ENCODE peak calls at places on chromosomes 3 and 15, in eight cellular contexts. C, J, T, A, R, B, W and F are unnamed samples.

GRCh38 chr3:186413615-186414415 is 51.8 kb upstream of the DGKG start:
- DNase-seq in C (peak), J (no peak), T (no peak), A (peak), R (peak), B (no peak), W (peak), F (peak)

GRCh38 chr15:25477816-25478215 is 39.0 kb upstream of the UBE3A start:
- DNase-seq in C (no peak), J (no peak), T (no peak), A (no peak), R (no peak), B (no peak), W (no peak), F (no peak)

GRCh38 chr15:73654659-73655058 is 21.5 kb upstream of the NPTN start:
- DNase-seq in C (no peak), J (no peak), T (no peak), A (no peak), R (no peak), B (no peak), W (no peak), F (no peak)

GRCh38 chr15:75835990-75836952 is 7.0 kb upstream of the UBE2Q2 start:
- DNase-seq in C (no peak), J (no peak), T (no peak), A (no peak), R (no peak), B (no peak), W (no peak), F (no peak)

GRCh38 chr15:76514292-76514691 is 177.7 kb downstream of the ISL2 start:
- DNase-seq in C (peak), J (no peak), T (no peak), A (no peak), R (peak), B (no peak), W (no peak), F (no peak)

GRCh38 chr15:25058080-25058785 is 103.4 kb downstream of the SNRPN start:
- DNase-seq in C (no peak), J (no peak), T (no peak), A (no peak), R (no peak), B (no peak), W (peak), F (no peak)

GRCh38 chr3:105449393-105449792 is 82.7 kb downstream of the ALCAM start:
- DNase-seq in C (no peak), J (no peak), T (no peak), A (no peak), R (no peak), B (no peak), W (no peak), F (no peak)

GRCh38 chr3:71543371-71544016 is 40.0 kb downstream of the FOXP1 start:
- DNase-seq in C (no peak), J (no peak), T (peak), A (no peak), R (no peak), B (no peak), W (no peak), F (no peak)

GRCh38 chr3:37072892-37073291 is 79.6 kb downstream of the MLH1 start:
- DNase-seq in C (no peak), J (no peak), T (no peak), A (peak), R (no peak), B (no peak), W (no peak), F (no peak)

GRCh38 chr3:195036203-195037016 is 234.5 kb downstream of the XXYLT1 start:
- DNase-seq in C (no peak), J (no peak), T (no peak), A (no peak), R (no peak), B (no peak), W (peak), F (no peak)

GRCh38 chr3:54733079-54733478 is 194.8 kb downstream of the LRTM1 start:
- DNase-seq in C (no peak), J (no peak), T (no peak), A (no peak), R (no peak), B (no peak), W (no peak), F (no peak)